ENCODE peak calls at places on chromosome 3, in eight cellular contexts. One of them, this sample, is unnamed.

GRCh38 chr3:63333815-63334214 is 55.7 kb downstream of the SYNPR start:
- DNase-seq in activated T-helper 1 cell treated with anti-CD3 and anti-CD28 coated beads, Interleukin-2, amount 50 U/mL, for 16 hours: no peak
- DNase-seq in GDM1: no peak
- DNase-seq in dorsolateral prefrontal cortex: no peak
- DNase-seq in endodermal cell: no peak
- DNase-seq in BJ: no peak
- DNase-seq in fibroblast of lung: peak
- DNase-seq in activated CD4-positive, alpha-beta T cell treated with anti-CD3 and anti-CD28 coated beads for 48 hours: no peak
- DNase-seq in this sample: no peak

GRCh38 chr3:35639251-35640185 is at the start of gene ARPP21:
- DNase-seq in activated CD4-positive, alpha-beta T cell treated with anti-CD3 and anti-CD28 coated beads for 48 hours: no peak
- DNase-seq in dorsolateral prefrontal cortex: peak
- DNase-seq in GDM1: no peak
- DNase-seq in endodermal cell: peak
- DNase-seq in activated T-helper 1 cell treated with anti-CD3 and anti-CD28 coated beads, Interleukin-2, amount 50 U/mL, for 16 hours: no peak
- DNase-seq in fibroblast of lung: peak
- DNase-seq in BJ: no peak
- DNase-seq in this sample: no peak

GRCh38 chr3:138861755-138862333 is 27.1 kb upstream of the PIK3CB start:
- DNase-seq in activated CD4-positive, alpha-beta T cell treated with anti-CD3 and anti-CD28 coated beads for 48 hours: no peak
- DNase-seq in activated T-helper 1 cell treated with anti-CD3 and anti-CD28 coated beads, Interleukin-2, amount 50 U/mL, for 16 hours: no peak
- DNase-seq in endodermal cell: peak
- DNase-seq in BJ: no peak
- DNase-seq in GDM1: no peak
- DNase-seq in fibroblast of lung: peak
- DNase-seq in dorsolateral prefrontal cortex: no peak
- DNase-seq in this sample: peak

GRCh38 chr3:74624301-74624700 is 9.8 kb upstream of the CNTN3 start:
- DNase-seq in dorsolateral prefrontal cortex: no peak
- DNase-seq in activated CD4-positive, alpha-beta T cell treated with anti-CD3 and anti-CD28 coated beads for 48 hours: no peak
- DNase-seq in fibroblast of lung: no peak
- DNase-seq in BJ: peak
- DNase-seq in GDM1: no peak
- DNase-seq in activated T-helper 1 cell treated with anti-CD3 and anti-CD28 coated beads, Interleukin-2, amount 50 U/mL, for 16 hours: no peak
- DNase-seq in endodermal cell: no peak
- DNase-seq in this sample: no peak

GRCh38 chr3:21273256-21273999 is 477.6 kb downstream of the ZNF385D start:
- DNase-seq in GDM1: no peak
- DNase-seq in BJ: peak
- DNase-seq in dorsolateral prefrontal cortex: no peak
- DNase-seq in fibroblast of lung: peak
- DNase-seq in endodermal cell: no peak
- DNase-seq in activated CD4-positive, alpha-beta T cell treated with anti-CD3 and anti-CD28 coated beads for 48 hours: no peak
- DNase-seq in activated T-helper 1 cell treated with anti-CD3 and anti-CD28 coated beads, Interleukin-2, amount 50 U/mL, for 16 hours: no peak
- DNase-seq in this sample: no peak

GRCh38 chr3:192836469-192836820 is 81.2 kb downstream of the MB21D2 start:
- DNase-seq in fibroblast of lung: no peak
- DNase-seq in BJ: no peak
- DNase-seq in endodermal cell: no peak
- DNase-seq in activated T-helper 1 cell treated with anti-CD3 and anti-CD28 coated beads, Interleukin-2, amount 50 U/mL, for 16 hours: no peak
- DNase-seq in activated CD4-positive, alpha-beta T cell treated with anti-CD3 and anti-CD28 coated beads for 48 hours: no peak
- DNase-seq in dorsolateral prefrontal cortex: no peak
- DNase-seq in GDM1: no peak
- DNase-seq in this sample: no peak

GRCh38 chr3:19065027-19065426 is 83.3 kb upstream of the KCNH8 start:
- DNase-seq in fibroblast of lung: no peak
- DNase-seq in BJ: no peak
- DNase-seq in endodermal cell: no peak
- DNase-seq in activated CD4-positive, alpha-beta T cell treated with anti-CD3 and anti-CD28 coated beads for 48 hours: no peak
- DNase-seq in dorsolateral prefrontal cortex: no peak
- DNase-seq in GDM1: no peak
- DNase-seq in activated T-helper 1 cell treated with anti-CD3 and anti-CD28 coated beads, Interleukin-2, amount 50 U/mL, for 16 hours: no peak
- DNase-seq in this sample: no peak

GRCh38 chr3:64214697-64215018 is 10.6 kb downstream of the PRICKLE2 start:
- DNase-seq in GDM1: no peak
- DNase-seq in activated T-helper 1 cell treated with anti-CD3 and anti-CD28 coated beads, Interleukin-2, amount 50 U/mL, for 16 hours: no peak
- DNase-seq in dorsolateral prefrontal cortex: no peak
- DNase-seq in endodermal cell: no peak
- DNase-seq in activated CD4-positive, alpha-beta T cell treated with anti-CD3 and anti-CD28 coated beads for 48 hours: no peak
- DNase-seq in fibroblast of lung: peak
- DNase-seq in BJ: no peak
- DNase-seq in this sample: no peak

GRCh38 chr3:123066896-123067688 is at the start of gene PDIA5:
- DNase-seq in activated T-helper 1 cell treated with anti-CD3 and anti-CD28 coated beads, Interleukin-2, amount 50 U/mL, for 16 hours: peak
- DNase-seq in BJ: peak
- DNase-seq in GDM1: peak
- DNase-seq in activated CD4-positive, alpha-beta T cell treated with anti-CD3 and anti-CD28 coated beads for 48 hours: peak
- DNase-seq in endodermal cell: peak
- DNase-seq in fibroblast of lung: peak
- DNase-seq in dorsolateral prefrontal cortex: peak
- DNase-seq in this sample: peak

GRCh38 chr3:120506828-120507774 is 56.3 kb upstream of the FSTL1 start:
- DNase-seq in fibroblast of lung: peak
- DNase-seq in endodermal cell: peak
- DNase-seq in GDM1: no peak
- DNase-seq in dorsolateral prefrontal cortex: no peak
- DNase-seq in BJ: no peak
- DNase-seq in activated CD4-positive, alpha-beta T cell treated with anti-CD3 and anti-CD28 coated beads for 48 hours: peak
- DNase-seq in activated T-helper 1 cell treated with anti-CD3 and anti-CD28 coated beads, Interleukin-2, amount 50 U/mL, for 16 hours: no peak
- DNase-seq in this sample: peak

GRCh38 chr3:23913873-23914743 is 2.7 kb downstream of the NKIRAS1 start:
- DNase-seq in fibroblast of lung: no peak
- DNase-seq in activated CD4-positive, alpha-beta T cell treated with anti-CD3 and anti-CD28 coated beads for 48 hours: no peak
- DNase-seq in activated T-helper 1 cell treated with anti-CD3 and anti-CD28 coated beads, Interleukin-2, amount 50 U/mL, for 16 hours: no peak
- DNase-seq in GDM1: no peak
- DNase-seq in BJ: no peak
- DNase-seq in endodermal cell: no peak
- DNase-seq in dorsolateral prefrontal cortex: no peak
- DNase-seq in this sample: no peak

GRCh38 chr3:141370065-141370533 is 1.8 kb downstream of the ZBTB38 start:
- DNase-seq in dorsolateral prefrontal cortex: no peak
- DNase-seq in activated CD4-positive, alpha-beta T cell treated with anti-CD3 and anti-CD28 coated beads for 48 hours: peak
- DNase-seq in activated T-helper 1 cell treated with anti-CD3 and anti-CD28 coated beads, Interleukin-2, amount 50 U/mL, for 16 hours: peak
- DNase-seq in GDM1: peak
- DNase-seq in endodermal cell: peak
- DNase-seq in fibroblast of lung: peak
- DNase-seq in BJ: no peak
- DNase-seq in this sample: peak

GRCh38 chr3:117998071-117998470 is 1036.6 kb downstream of the IGSF11 start:
- DNase-seq in dorsolateral prefrontal cortex: peak
- DNase-seq in activated CD4-positive, alpha-beta T cell treated with anti-CD3 and anti-CD28 coated beads for 48 hours: no peak
- DNase-seq in GDM1: no peak
- DNase-seq in fibroblast of lung: no peak
- DNase-seq in endodermal cell: no peak
- DNase-seq in BJ: no peak
- DNase-seq in activated T-helper 1 cell treated with anti-CD3 and anti-CD28 coated beads, Interleukin-2, amount 50 U/mL, for 16 hours: no peak
- DNase-seq in this sample: no peak

GRCh38 chr3:140753865-140754754 is 76.2 kb downstream of the TRIM42 start:
- DNase-seq in fibroblast of lung: no peak
- DNase-seq in dorsolateral prefrontal cortex: no peak
- DNase-seq in GDM1: no peak
- DNase-seq in activated T-helper 1 cell treated with anti-CD3 and anti-CD28 coated beads, Interleukin-2, amount 50 U/mL, for 16 hours: no peak
- DNase-seq in endodermal cell: no peak
- DNase-seq in activated CD4-positive, alpha-beta T cell treated with anti-CD3 and anti-CD28 coated beads for 48 hours: no peak
- DNase-seq in BJ: no peak
- DNase-seq in this sample: no peak

GRCh38 chr3:117962750-117963149 is 1071.9 kb downstream of the IGSF11 start:
- DNase-seq in activated CD4-positive, alpha-beta T cell treated with anti-CD3 and anti-CD28 coated beads for 48 hours: no peak
- DNase-seq in fibroblast of lung: peak
- DNase-seq in dorsolateral prefrontal cortex: no peak
- DNase-seq in activated T-helper 1 cell treated with anti-CD3 and anti-CD28 coated beads, Interleukin-2, amount 50 U/mL, for 16 hours: no peak
- DNase-seq in endodermal cell: no peak
- DNase-seq in GDM1: no peak
- DNase-seq in BJ: peak
- DNase-seq in this sample: no peak

GRCh38 chr3:100080573-100080972 is 33.7 kb downstream of the FILIP1L start:
- DNase-seq in dorsolateral prefrontal cortex: no peak
- DNase-seq in GDM1: no peak
- DNase-seq in activated CD4-positive, alpha-beta T cell treated with anti-CD3 and anti-CD28 coated beads for 48 hours: no peak
- DNase-seq in endodermal cell: no peak
- DNase-seq in BJ: no peak
- DNase-seq in fibroblast of lung: no peak
- DNase-seq in activated T-helper 1 cell treated with anti-CD3 and anti-CD28 coated beads, Interleukin-2, amount 50 U/mL, for 16 hours: no peak
- DNase-seq in this sample: no peak

GRCh38 chr3:53024315-53024714 is 21.6 kb downstream of the SFMBT1 start:
- DNase-seq in activated CD4-positive, alpha-beta T cell treated with anti-CD3 and anti-CD28 coated beads for 48 hours: no peak
- DNase-seq in BJ: no peak
- DNase-seq in endodermal cell: no peak
- DNase-seq in dorsolateral prefrontal cortex: no peak
- DNase-seq in activated T-helper 1 cell treated with anti-CD3 and anti-CD28 coated beads, Interleukin-2, amount 50 U/mL, for 16 hours: no peak
- DNase-seq in fibroblast of lung: no peak
- DNase-seq in GDM1: no peak
- DNase-seq in this sample: no peak

GRCh38 chr3:124497487-124497886 is 232.8 kb upstream of the UMPS start:
- DNase-seq in GDM1: no peak
- DNase-seq in activated T-helper 1 cell treated with anti-CD3 and anti-CD28 coated beads, Interleukin-2, amount 50 U/mL, for 16 hours: no peak
- DNase-seq in BJ: no peak
- DNase-seq in activated CD4-positive, alpha-beta T cell treated with anti-CD3 and anti-CD28 coated beads for 48 hours: no peak
- DNase-seq in dorsolateral prefrontal cortex: no peak
- DNase-seq in fibroblast of lung: no peak
- DNase-seq in endodermal cell: no peak
- DNase-seq in this sample: no peak

GRCh38 chr3:180762866-180763265 is 83.6 kb upstream of the CCDC39 start:
- DNase-seq in GDM1: no peak
- DNase-seq in BJ: no peak
- DNase-seq in activated T-helper 1 cell treated with anti-CD3 and anti-CD28 coated beads, Interleukin-2, amount 50 U/mL, for 16 hours: no peak
- DNase-seq in fibroblast of lung: no peak
- DNase-seq in endodermal cell: no peak
- DNase-seq in activated CD4-positive, alpha-beta T cell treated with anti-CD3 and anti-CD28 coated beads for 48 hours: no peak
- DNase-seq in dorsolateral prefrontal cortex: no peak
- DNase-seq in this sample: no peak

GRCh38 chr3:118641608-118642007 is 393.0 kb downstream of the IGSF11 start:
- DNase-seq in endodermal cell: peak
- DNase-seq in activated CD4-positive, alpha-beta T cell treated with anti-CD3 and anti-CD28 coated beads for 48 hours: no peak
- DNase-seq in dorsolateral prefrontal cortex: peak
- DNase-seq in BJ: no peak
- DNase-seq in fibroblast of lung: no peak
- DNase-seq in GDM1: no peak
- DNase-seq in activated T-helper 1 cell treated with anti-CD3 and anti-CD28 coated beads, Interleukin-2, amount 50 U/mL, for 16 hours: no peak
- DNase-seq in this sample: no peak

GRCh38 chr3:141797167-141797773 is 34.1 kb downstream of the GRK7 start:
- DNase-seq in fibroblast of lung: peak
- DNase-seq in activated CD4-positive, alpha-beta T cell treated with anti-CD3 and anti-CD28 coated beads for 48 hours: peak
- DNase-seq in activated T-helper 1 cell treated with anti-CD3 and anti-CD28 coated beads, Interleukin-2, amount 50 U/mL, for 16 hours: peak
- DNase-seq in endodermal cell: peak
- DNase-seq in dorsolateral prefrontal cortex: no peak
- DNase-seq in GDM1: peak
- DNase-seq in BJ: no peak
- DNase-seq in this sample: no peak

GRCh38 chr3:168926426-168926825 is 737.1 kb downstream of the MECOM start:
- DNase-seq in GDM1: no peak
- DNase-seq in endodermal cell: no peak
- DNase-seq in fibroblast of lung: no peak
- DNase-seq in dorsolateral prefrontal cortex: no peak
- DNase-seq in activated CD4-positive, alpha-beta T cell treated with anti-CD3 and anti-CD28 coated beads for 48 hours: no peak
- DNase-seq in BJ: no peak
- DNase-seq in activated T-helper 1 cell treated with anti-CD3 and anti-CD28 coated beads, Interleukin-2, amount 50 U/mL, for 16 hours: no peak
- DNase-seq in this sample: no peak

GRCh38 chr3:163916596-163917560 is 1161.4 kb downstream of the SI start:
- DNase-seq in activated CD4-positive, alpha-beta T cell treated with anti-CD3 and anti-CD28 coated beads for 48 hours: no peak
- DNase-seq in GDM1: no peak
- DNase-seq in fibroblast of lung: no peak
- DNase-seq in endodermal cell: peak
- DNase-seq in BJ: no peak
- DNase-seq in activated T-helper 1 cell treated with anti-CD3 and anti-CD28 coated beads, Interleukin-2, amount 50 U/mL, for 16 hours: no peak
- DNase-seq in dorsolateral prefrontal cortex: no peak
- DNase-seq in this sample: no peak

GRCh38 chr3:43024183-43024865 is 45.2 kb downstream of the GASK1A start:
- DNase-seq in fibroblast of lung: no peak
- DNase-seq in activated T-helper 1 cell treated with anti-CD3 and anti-CD28 coated beads, Interleukin-2, amount 50 U/mL, for 16 hours: no peak
- DNase-seq in endodermal cell: peak
- DNase-seq in GDM1: no peak
- DNase-seq in dorsolateral prefrontal cortex: no peak
- DNase-seq in activated CD4-positive, alpha-beta T cell treated with anti-CD3 and anti-CD28 coated beads for 48 hours: peak
- DNase-seq in BJ: no peak
- DNase-seq in this sample: no peak

GRCh38 chr3:101675709-101676218 is 1.2 kb downstream of the ZBTB11 start:
- DNase-seq in dorsolateral prefrontal cortex: no peak
- DNase-seq in activated T-helper 1 cell treated with anti-CD3 and anti-CD28 coated beads, Interleukin-2, amount 50 U/mL, for 16 hours: no peak
- DNase-seq in fibroblast of lung: no peak
- DNase-seq in activated CD4-positive, alpha-beta T cell treated with anti-CD3 and anti-CD28 coated beads for 48 hours: no peak
- DNase-seq in GDM1: no peak
- DNase-seq in endodermal cell: no peak
- DNase-seq in BJ: no peak
- DNase-seq in this sample: no peak

GRCh38 chr3:154314152-154314551 is 10.1 kb downstream of the DHX36 start:
- DNase-seq in endodermal cell: no peak
- DNase-seq in activated T-helper 1 cell treated with anti-CD3 and anti-CD28 coated beads, Interleukin-2, amount 50 U/mL, for 16 hours: no peak
- DNase-seq in fibroblast of lung: no peak
- DNase-seq in dorsolateral prefrontal cortex: no peak
- DNase-seq in GDM1: no peak
- DNase-seq in activated CD4-positive, alpha-beta T cell treated with anti-CD3 and anti-CD28 coated beads for 48 hours: no peak
- DNase-seq in BJ: no peak
- DNase-seq in this sample: no peak

GRCh38 chr3:84108442-84108971 is 850.3 kb upstream of the CADM2 start:
- DNase-seq in GDM1: no peak
- DNase-seq in BJ: no peak
- DNase-seq in fibroblast of lung: peak
- DNase-seq in activated CD4-positive, alpha-beta T cell treated with anti-CD3 and anti-CD28 coated beads for 48 hours: no peak
- DNase-seq in endodermal cell: no peak
- DNase-seq in activated T-helper 1 cell treated with anti-CD3 and anti-CD28 coated beads, Interleukin-2, amount 50 U/mL, for 16 hours: no peak
- DNase-seq in dorsolateral prefrontal cortex: no peak
- DNase-seq in this sample: peak

GRCh38 chr3:101266566-101266965 is 53.8 kb downstream of the IMPG2 start:
- DNase-seq in activated T-helper 1 cell treated with anti-CD3 and anti-CD28 coated beads, Interleukin-2, amount 50 U/mL, for 16 hours: no peak
- DNase-seq in dorsolateral prefrontal cortex: no peak
- DNase-seq in fibroblast of lung: no peak
- DNase-seq in GDM1: no peak
- DNase-seq in activated CD4-positive, alpha-beta T cell treated with anti-CD3 and anti-CD28 coated beads for 48 hours: no peak
- DNase-seq in endodermal cell: peak
- DNase-seq in BJ: no peak
- DNase-seq in this sample: no peak

GRCh38 chr3:52890735-52891134 is 6.6 kb downstream of the STIMATE start:
- DNase-seq in activated T-helper 1 cell treated with anti-CD3 and anti-CD28 coated beads, Interleukin-2, amount 50 U/mL, for 16 hours: peak
- DNase-seq in BJ: no peak
- DNase-seq in activated CD4-positive, alpha-beta T cell treated with anti-CD3 and anti-CD28 coated beads for 48 hours: peak
- DNase-seq in fibroblast of lung: no peak
- DNase-seq in dorsolateral prefrontal cortex: no peak
- DNase-seq in GDM1: no peak
- DNase-seq in endodermal cell: no peak
- DNase-seq in this sample: no peak

GRCh38 chr3:97432914-97433313 is 331.6 kb upstream of the ARL6 start:
- DNase-seq in GDM1: no peak
- DNase-seq in endodermal cell: no peak
- DNase-seq in activated CD4-positive, alpha-beta T cell treated with anti-CD3 and anti-CD28 coated beads for 48 hours: no peak
- DNase-seq in fibroblast of lung: no peak
- DNase-seq in dorsolateral prefrontal cortex: no peak
- DNase-seq in BJ: no peak
- DNase-seq in activated T-helper 1 cell treated with anti-CD3 and anti-CD28 coated beads, Interleukin-2, amount 50 U/mL, for 16 hours: no peak
- DNase-seq in this sample: no peak

GRCh38 chr3:175433026-175433668 is 574.0 kb downstream of the NAALADL2 start:
- DNase-seq in fibroblast of lung: peak
- DNase-seq in BJ: peak
- DNase-seq in endodermal cell: no peak
- DNase-seq in dorsolateral prefrontal cortex: no peak
- DNase-seq in activated T-helper 1 cell treated with anti-CD3 and anti-CD28 coated beads, Interleukin-2, amount 50 U/mL, for 16 hours: no peak
- DNase-seq in GDM1: no peak
- DNase-seq in activated CD4-positive, alpha-beta T cell treated with anti-CD3 and anti-CD28 coated beads for 48 hours: no peak
- DNase-seq in this sample: no peak

This sample was measured in T1000.